ENCODE peak calls at places on chromosome 6, in eight cellular contexts. U is tibial nerve, M is RPMI8226, F is T-helper 17 cell, B is PC-3, V is lower lobe of right lung, Q is AML-193, A is RWPE1. E is an unnamed sample.

GRCh38 chr6:107246972-107247615 is 131.8 kb upstream of the BEND3 start:
- DNase-seq in U (no peak), M (no peak), F (no peak), B (no peak), V (no peak), Q (no peak), A (peak), E (no peak)

GRCh38 chr6:108157234-108157971 is 8.4 kb upstream of the NR2E1 start:
- DNase-seq in U (no peak), M (no peak), F (no peak), B (no peak), V (no peak), Q (no peak), A (no peak), E (no peak)

GRCh38 chr6:116761779-116762178 is 3.7 kb downstream of the FAM162B start:
- DNase-seq in U (no peak), M (no peak), F (no peak), B (no peak), V (no peak), Q (no peak), A (no peak), E (no peak)

GRCh38 chr6:112636650-112637260 is 289.6 kb downstream of the RFPL4B start:
- DNase-seq in U (no peak), M (no peak), F (no peak), B (peak), V (no peak), Q (no peak), A (no peak), E (no peak)

GRCh38 chr6:142489722-142490610 is 188.2 kb downstream of the ADGRG6 start:
- DNase-seq in U (no peak), M (no peak), F (no peak), B (no peak), V (no peak), Q (no peak), A (no peak), E (no peak)

GRCh38 chr6:170147832-170148708 is 142.8 kb downstream of the DLL1 start:
- DNase-seq in U (no peak), M (no peak), F (no peak), B (no peak), V (peak), Q (no peak), A (no peak), E (peak)

GRCh38 chr6:15260099-15260821 is 14.4 kb downstream of the JARID2 start:
- DNase-seq in U (no peak), M (no peak), F (no peak), B (peak), V (no peak), Q (no peak), A (no peak), E (no peak)

GRCh38 chr6:41053056-41053455 is at the start of gene APOBEC2:
- DNase-seq in U (no peak), M (no peak), F (no peak), B (no peak), V (no peak), Q (no peak), A (no peak), E (no peak)

GRCh38 chr6:165573671-165574070 is 89.4 kb downstream of the PDE10A start:
- DNase-seq in U (no peak), M (no peak), F (no peak), B (peak), V (no peak), Q (no peak), A (no peak), E (no peak)

GRCh38 chr6:147944122-147944521 is 398.5 kb upstream of the SASH1 start:
- DNase-seq in U (no peak), M (no peak), F (no peak), B (no peak), V (no peak), Q (no peak), A (no peak), E (no peak)

GRCh38 chr6:136465766-136466303 is 84.4 kb downstream of the MAP7 start:
- DNase-seq in U (no peak), M (no peak), F (no peak), B (peak), V (no peak), Q (no peak), A (no peak), E (no peak)

GRCh38 chr6:170295519-170296422 is 4.9 kb upstream of the DLL1 start:
- DNase-seq in U (no peak), M (peak), F (peak), B (peak), V (peak), Q (no peak), A (no peak), E (no peak)

GRCh38 chr6:32816746-32817204 is at the start of gene HLA-DOB:
- DNase-seq in U (no peak), M (no peak), F (no peak), B (peak), V (no peak), Q (peak), A (peak), E (no peak)

GRCh38 chr6:14337157-14337556 is 219.6 kb downstream of the CD83 start:
- DNase-seq in U (no peak), M (no peak), F (no peak), B (no peak), V (no peak), Q (peak), A (no peak), E (no peak)

GRCh38 chr6:35165630-35166071 is 24.5 kb upstream of the TCP11 start:
- DNase-seq in U (no peak), M (no peak), F (no peak), B (peak), V (no peak), Q (no peak), A (peak), E (no peak)

GRCh38 chr6:134098276-134098675 is 45.9 kb upstream of the SLC2A12 start:
- DNase-seq in U (no peak), M (no peak), F (no peak), B (no peak), V (no peak), Q (no peak), A (no peak), E (no peak)

GRCh38 chr6:18053071-18053475 is 65.6 kb upstream of the KIF13A start:
- DNase-seq in U (no peak), M (no peak), F (no peak), B (no peak), V (peak), Q (no peak), A (no peak), E (no peak)

GRCh38 chr6:90347411-90347841 is 50.8 kb upstream of the BACH2 start:
- DNase-seq in U (no peak), M (no peak), F (no peak), B (no peak), V (no peak), Q (no peak), A (no peak), E (no peak)